ENCODE peak calls at places on chromosomes 6 and 20, in nine cellular contexts. W is lower leg skin; T is T-helper 2 cell; Y is cardiac fibroblast; Q is activated CD4-positive, alpha-beta T cell treated with anti-CD3 and anti-CD28 coated beads, Interleukin-2, amount 50 U/mL, for 4 hours; K is left lung; M is occipital lobe; O is GM18507; A is H54. B is an unnamed sample.

GRCh38 chr20:58597021-58597940 is 53.8 kb upstream of the STX16 start:
- DNase-seq in A (no peak), T (no peak), W (peak), M (no peak), O (no peak), Y (no peak), Q (no peak), K (no peak), B (no peak)

GRCh38 chr6:157211603-157212455 is 111.5 kb downstream of the TMEM242 start:
- DNase-seq in A (no peak), T (no peak), M (no peak), Y (no peak), K (no peak), Q (no peak), O (no peak), W (no peak), B (no peak)

GRCh38 chr20:32663704-32664351 is 9.9 kb downstream of the C20orf203 start:
- DNase-seq in M (no peak), Y (no peak), A (no peak), W (no peak), O (no peak), T (no peak), K (no peak), Q (no peak), B (no peak)

GRCh38 chr6:29559524-29560287 is at the start of gene UBD:
- DNase-seq in K (no peak), A (no peak), M (no peak), O (no peak), Q (no peak), W (no peak), Y (no peak), T (no peak), B (no peak)

GRCh38 chr20:15802020-15802419 is 771.2 kb downstream of the KIF16B start:
- DNase-seq in K (no peak), W (no peak), T (no peak), Q (no peak), M (no peak), A (no peak), Y (no peak), O (no peak), B (no peak)

GRCh38 chr6:4687989-4688947 is 87.9 kb upstream of the CDYL start:
- DNase-seq in A (peak), T (no peak), M (no peak), Y (peak), Q (no peak), O (no peak), W (peak), K (peak), B (no peak)

GRCh38 chr6:52087498-52087999 is at the start of gene PKHD1:
- DNase-seq in M (no peak), K (no peak), Q (no peak), T (no peak), A (no peak), O (no peak), W (no peak), Y (no peak), B (no peak)

GRCh38 chr6:74091133-74091793 is 395.3 kb downstream of the CD109 start:
- DNase-seq in A (no peak), T (no peak), W (no peak), K (no peak), M (no peak), Q (no peak), O (no peak), Y (peak), B (no peak)

GRCh38 chr20:50121858-50122271 is 8.9 kb upstream of the UBE2V1 start:
- DNase-seq in A (peak), T (no peak), Y (peak), W (no peak), K (no peak), M (no peak), Q (no peak), O (no peak), B (no peak)

GRCh38 chr6:27867941-27868705 is 44.1 kb downstream of the OR2B2 start:
- DNase-seq in K (no peak), M (no peak), O (no peak), A (no peak), Y (peak), Q (no peak), W (no peak), T (no peak), B (no peak)

GRCh38 chr6:220312-220711 is 72.0 kb upstream of the DUSP22 start:
- DNase-seq in Q (no peak), M (no peak), K (no peak), A (no peak), T (no peak), W (no peak), Y (no peak), O (no peak), B (no peak)

GRCh38 chr6:33380272-33380981 is 11.2 kb upstream of the KIFC1 start:
- DNase-seq in M (no peak), T (no peak), K (no peak), W (no peak), Y (no peak), A (no peak), Q (no peak), O (no peak), B (no peak)

GRCh38 chr20:4905612-4906011 is 95.7 kb downstream of the SLC23A2 start:
- DNase-seq in Y (no peak), K (no peak), T (no peak), Q (no peak), O (no peak), A (no peak), M (no peak), W (no peak), B (no peak)

GRCh38 chr20:57760698-57761412 is 51.0 kb upstream of the PMEPA1 start:
- DNase-seq in M (no peak), Y (no peak), K (peak), W (no peak), T (no peak), A (no peak), Q (no peak), O (no peak), B (no peak)

GRCh38 chr6:12555267-12555666 is 161.3 kb upstream of the PHACTR1 start:
- DNase-seq in A (no peak), T (no peak), O (no peak), K (no peak), Y (peak), M (no peak), W (no peak), Q (no peak), B (no peak)

GRCh38 chr6:40516429-40516828 is 70.7 kb downstream of the LRFN2 start:
- DNase-seq in A (no peak), T (no peak), M (no peak), O (no peak), W (no peak), Q (no peak), K (no peak), Y (no peak), B (no peak)

GRCh38 chr6:44355640-44356039 is 13.2 kb downstream of the SPATS1 start:
- DNase-seq in K (no peak), M (no peak), W (no peak), Y (no peak), A (no peak), O (no peak), Q (no peak), T (no peak), B (no peak)

GRCh38 chr6:78770766-78771165 is 96.6 kb upstream of the IRAK1BP1 start:
- DNase-seq in M (no peak), Y (peak), O (no peak), Q (no peak), A (no peak), W (no peak), K (no peak), T (no peak), B (no peak)

GRCh38 chr20:45361794-45362193 is 1.2 kb upstream of the SYS1 start:
- DNase-seq in Q (no peak), T (no peak), O (no peak), K (no peak), Y (no peak), W (no peak), M (no peak), A (no peak), B (no peak)

GRCh38 chr20:32828029-32828666 is 8.4 kb downstream of the MAPRE1 start:
- DNase-seq in Y (peak), K (no peak), O (no peak), Q (no peak), T (no peak), W (no peak), A (no peak), M (no peak), B (no peak)

GRCh38 chr20:31472395-31473330 is 2.3 kb downstream of the DEFB124 start:
- DNase-seq in A (no peak), Y (peak), M (no peak), Q (no peak), K (no peak), O (no peak), T (no peak), W (no peak), B (no peak)

GRCh38 chr6:156877126-156877863 is 100.1 kb downstream of the ARID1B start:
- DNase-seq in Y (no peak), M (no peak), Q (no peak), A (no peak), W (no peak), T (no peak), O (no peak), K (no peak), B (no peak)

GRCh38 chr20:62055106-62055861 is 10.4 kb downstream of the TAF4 start:
- DNase-seq in O (no peak), Y (no peak), K (no peak), A (no peak), M (no peak), Q (no peak), W (no peak), T (no peak), B (no peak)

GRCh38 chr20:37378785-37379598 is 33.1 kb downstream of the SRC start:
- DNase-seq in Q (no peak), W (no peak), O (no peak), M (no peak), T (no peak), K (peak), A (no peak), Y (peak), B (no peak)

GRCh38 chr6:20454201-20454824 is 52.6 kb downstream of the E2F3 start:
- DNase-seq in K (no peak), O (no peak), A (no peak), T (peak), W (no peak), Y (no peak), M (no peak), Q (peak), B (no peak)

GRCh38 chr6:12602342-12602741 is 114.2 kb upstream of the PHACTR1 start:
- DNase-seq in Q (no peak), A (no peak), Y (peak), M (no peak), W (no peak), O (no peak), T (no peak), K (no peak), B (no peak)

B was measured in substantia nigra.